ENCODE peak calls at places on chromosome 2, in eight cellular contexts. M is mammary epithelial cell, U is cardiac fibroblast, Z is HFFc6, Y is fibroblast of pulmonary artery, I is nephron progenitor cell, L is D721Med, A is BE2C. P is an unnamed sample.

GRCh38 chr2:196279496-196279895 is 108.1 kb upstream of the STK17B start:
- DNase-seq in Y (no peak), Z (peak), L (no peak), A (no peak), I (no peak), U (peak), M (no peak), P (no peak)

GRCh38 chr2:26399781-26400376 is 1.8 kb upstream of the DRC1 start:
- DNase-seq in I (no peak), M (no peak), L (no peak), A (no peak), Y (no peak), Z (no peak), U (no peak), P (no peak)

GRCh38 chr2:99085400-99085799 is 56.1 kb upstream of the C2orf15 start:
- DNase-seq in Z (no peak), U (peak), Y (peak), M (peak), L (no peak), A (no peak), I (peak), P (no peak)

GRCh38 chr2:41990688-41991087 is 57.1 kb upstream of the PKDCC start:
- DNase-seq in U (peak), L (no peak), A (no peak), Z (no peak), M (no peak), Y (peak), I (no peak), P (no peak)

GRCh38 chr2:54958717-54959371 is 91.4 kb downstream of the RTN4 start:
- DNase-seq in M (no peak), U (no peak), Z (no peak), Y (no peak), I (no peak), A (no peak), L (no peak), P (no peak)

GRCh38 chr2:101704046-101704466 is 6.5 kb downstream of the MAP4K4 start:
- DNase-seq in U (peak), M (peak), Z (peak), I (no peak), Y (peak), A (no peak), L (no peak), P (no peak)

GRCh38 chr2:110101911-110102774 is 13.5 kb downstream of the MALL start:
- DNase-seq in I (no peak), A (no peak), U (peak), Y (no peak), Z (no peak), L (no peak), M (peak), P (no peak)

GRCh38 chr2:112916145-112916571 is 5.2 kb downstream of the IL37 start:
- DNase-seq in I (no peak), Z (no peak), U (no peak), A (no peak), Y (no peak), M (no peak), L (no peak), P (no peak)

GRCh38 chr2:63050186-63050915 is at the start of gene OTX1:
- DNase-seq in L (peak), Z (peak), A (no peak), Y (peak), I (peak), M (peak), U (peak), P (no peak)

GRCh38 chr2:133836220-133836619 is 268.0 kb upstream of the NCKAP5 start:
- DNase-seq in M (no peak), Z (no peak), I (no peak), A (no peak), L (no peak), U (no peak), Y (no peak), P (no peak)

GRCh38 chr2:186713664-186714063 is 19.8 kb downstream of the FAM171B start:
- DNase-seq in U (peak), I (no peak), M (no peak), Y (peak), Z (no peak), A (no peak), L (no peak), P (no peak)

GRCh38 chr2:144459937-144460336 is 60.0 kb downstream of the ZEB2 start:
- DNase-seq in I (no peak), Y (peak), U (peak), Z (peak), M (no peak), A (no peak), L (no peak), P (no peak)

GRCh38 chr2:215514516-215514915 is 78.6 kb upstream of the FN1 start:
- DNase-seq in A (no peak), L (no peak), Y (no peak), Z (no peak), M (no peak), U (no peak), I (no peak), P (no peak)

GRCh38 chr2:25592766-25593292 is 80.5 kb downstream of the DTNB start:
- DNase-seq in I (no peak), Y (no peak), M (no peak), U (no peak), Z (no peak), L (no peak), A (no peak), P (no peak)

GRCh38 chr2:233387667-233388528 is 33.6 kb downstream of the DGKD start:
- DNase-seq in L (no peak), Y (peak), I (no peak), M (no peak), Z (peak), U (peak), A (peak), P (peak)

GRCh38 chr2:240983996-240984498 is 14.4 kb upstream of the SNED1 start:
- DNase-seq in Y (no peak), L (no peak), U (no peak), I (peak), A (peak), M (no peak), Z (no peak), P (peak)

GRCh38 chr2:240362216-240362755 is 73.2 kb upstream of the GPC1 start:
- DNase-seq in Z (no peak), L (no peak), Y (no peak), U (no peak), A (no peak), I (no peak), M (no peak), P (peak)

GRCh38 chr2:234770081-234770506 is 181.7 kb upstream of the SH3BP4 start:
- DNase-seq in U (no peak), A (peak), L (no peak), Y (peak), M (no peak), Z (no peak), I (no peak), P (no peak)

GRCh38 chr2:28606986-28607441 is 111.2 kb downstream of the PLB1 start:
- DNase-seq in L (no peak), Y (peak), A (no peak), M (no peak), Z (no peak), I (peak), U (no peak), P (peak)

GRCh38 chr2:241412144-241412543 is 56.1 kb downstream of the FARP2 start:
- DNase-seq in I (no peak), U (peak), Y (peak), A (no peak), M (no peak), L (no peak), Z (peak), P (no peak)

GRCh38 chr2:23280401-23280800 is 104.6 kb upstream of the KLHL29 start:
- DNase-seq in A (no peak), M (peak), I (no peak), Z (no peak), L (no peak), U (no peak), Y (no peak), P (no peak)

GRCh38 chr2:42132966-42133641 is 36.0 kb upstream of the EML4 start:
- DNase-seq in I (peak), U (peak), Z (peak), M (peak), L (no peak), Y (peak), A (peak), P (no peak)

GRCh38 chr2:134462791-134463725 is 209.2 kb downstream of the MGAT5 start:
- DNase-seq in Z (no peak), I (no peak), L (no peak), A (no peak), U (no peak), M (no peak), Y (no peak), P (no peak)

GRCh38 chr2:69227717-69228116 is 159.3 kb downstream of the GFPT1 start:
- DNase-seq in U (no peak), Y (no peak), A (no peak), Z (no peak), I (no peak), L (no peak), M (peak), P (no peak)

GRCh38 chr2:222919841-222920609 is 59.2 kb downstream of the ACSL3 start:
- DNase-seq in Y (peak), L (no peak), I (no peak), Z (peak), M (peak), U (peak), A (no peak), P (no peak)

GRCh38 chr2:57450170-57450569 is 596.4 kb upstream of the VRK2 start:
- DNase-seq in Y (no peak), A (no peak), L (no peak), I (no peak), M (no peak), Z (no peak), U (no peak), P (no peak)

GRCh38 chr2:161676902-161677496 is 52.8 kb downstream of the SLC4A10 start:
- DNase-seq in M (no peak), I (no peak), Z (no peak), Y (no peak), U (no peak), A (no peak), L (no peak), P (no peak)

GRCh38 chr2:135756692-135757091 is 15.0 kb downstream of the UBXN4 start:
- DNase-seq in Y (no peak), M (no peak), Z (no peak), I (no peak), L (no peak), A (no peak), U (no peak), P (no peak)

GRCh38 chr2:192286093-192286701 is 91.5 kb upstream of the TMEFF2 start:
- DNase-seq in U (peak), A (peak), Y (peak), M (peak), Z (peak), L (no peak), I (no peak), P (no peak)

GRCh38 chr2:172080641-172081230 is 4.6 kb upstream of the DLX1 start:
- DNase-seq in L (no peak), I (no peak), Y (no peak), U (no peak), M (no peak), Z (no peak), A (no peak), P (no peak)

GRCh38 chr2:30923575-30923974 is 116.3 kb upstream of the CAPN13 start:
- DNase-seq in I (no peak), L (no peak), M (no peak), Y (no peak), Z (no peak), U (no peak), A (no peak), P (peak)

GRCh38 chr2:200901459-200902072 is 12.4 kb downstream of the NIF3L1 start:
- DNase-seq in A (peak), L (peak), U (peak), Y (peak), I (peak), Z (peak), M (peak), P (no peak)

GRCh38 chr2:218865999-218866398 is 6.4 kb downstream of the WNT6 start:
- DNase-seq in U (no peak), Y (no peak), M (no peak), I (no peak), L (no peak), A (no peak), Z (no peak), P (peak)

DNA sequence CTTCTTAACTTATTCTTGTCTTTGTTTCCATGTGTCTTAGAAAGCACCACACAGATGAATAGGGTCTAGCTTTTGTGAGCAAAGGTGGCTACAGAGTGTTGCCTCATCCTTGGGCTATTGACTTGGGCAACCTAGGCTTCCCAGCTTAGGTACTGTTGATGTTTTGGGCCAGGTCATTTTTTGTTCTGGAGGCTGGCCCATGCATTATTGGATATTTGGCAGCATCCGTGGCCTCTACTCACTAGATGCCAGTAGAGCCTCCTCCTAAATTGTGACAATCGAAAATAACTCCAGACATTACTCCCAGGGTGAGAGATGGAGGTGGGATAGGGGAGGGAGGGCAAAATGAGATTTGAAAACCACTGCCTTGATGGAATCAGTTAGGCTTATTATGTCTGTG is 127.3 kb upstream of the EPC2 start:
- DNase-seq in A (no peak), Z (no peak), Y (no peak), L (no peak), I (no peak), U (no peak), M (no peak), P (no peak)
- TF ChIP-seq CTCF in A (no peak), Z (no peak), Y (no peak), L (no peak), I (no peak), U (no peak), M (no peak), P (no peak)

DNA sequence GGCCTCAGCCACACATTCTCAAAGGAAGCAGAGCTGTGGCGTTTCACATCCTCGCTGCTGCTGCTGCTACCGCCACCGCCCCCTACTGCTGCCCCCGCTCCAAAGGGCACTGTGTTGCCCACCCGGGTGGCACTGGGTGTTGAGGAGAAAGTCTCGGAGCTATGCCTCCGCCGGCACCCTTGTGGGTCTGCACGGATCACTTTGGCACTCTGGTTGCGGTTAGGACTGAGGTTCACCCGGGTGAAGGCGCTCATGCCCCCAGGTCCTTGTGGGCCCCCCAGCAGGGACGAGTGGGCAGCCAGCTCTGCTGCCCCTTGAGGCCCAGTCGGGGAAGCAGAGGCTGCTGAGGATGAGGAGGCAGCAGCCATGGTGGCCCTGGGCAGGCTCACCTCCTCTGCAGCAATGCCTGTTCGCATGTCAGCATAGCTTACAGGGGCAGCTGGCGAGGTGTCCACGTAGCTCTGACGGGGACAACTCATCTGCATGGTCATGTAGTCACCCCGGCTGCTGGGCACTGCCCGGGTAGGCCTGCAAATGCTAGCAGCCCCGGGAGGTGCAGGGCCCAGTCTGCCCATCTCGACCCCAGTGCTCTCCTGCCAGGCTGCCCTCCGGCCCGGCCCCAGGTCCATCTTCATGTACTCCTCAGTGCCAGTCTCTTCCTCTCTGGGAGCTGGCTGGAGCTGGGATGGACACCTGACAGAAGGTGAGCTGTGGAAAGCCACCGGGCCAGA is 4.2 kb downstream of the IRS1 start:
- DNase-seq in L (no peak), Y (no peak), M (peak), Z (peak), I (peak), A (no peak), U (peak), P (no peak)
- TF ChIP-seq CTCF in L (no peak), Y (peak), M (peak), Z (peak), I (no peak), A (no peak), U (peak), P (peak)

DNA sequence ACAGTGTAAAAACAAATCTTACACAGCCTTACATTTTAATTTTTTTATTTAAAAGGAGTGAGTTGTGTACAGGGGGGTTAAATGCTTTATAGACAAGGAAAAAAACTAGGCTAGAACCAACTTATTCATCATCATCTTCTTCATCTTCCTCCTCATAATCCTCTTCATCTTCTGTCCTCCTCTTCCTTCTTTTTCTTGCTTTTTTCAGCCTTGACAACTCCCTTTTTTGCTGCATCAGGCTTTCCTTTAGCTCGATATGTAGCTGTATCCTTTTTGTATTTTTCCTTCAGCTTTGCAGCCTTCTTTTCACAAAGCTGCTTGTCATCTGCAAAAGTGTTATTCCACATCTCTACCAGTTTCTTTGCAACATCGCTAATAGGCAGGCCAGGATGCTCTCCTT is 113.6 kb upstream of the SP5 start:
- DNase-seq in M (no peak), I (no peak), A (no peak), Y (no peak), U (no peak), Z (no peak), L (no peak), P (no peak)
- TF ChIP-seq CTCF in M (no peak), I (no peak), A (no peak), Y (no peak), U (no peak), Z (no peak), L (no peak), P (no peak)

GRCh38 chr2:9105601-9106337 is 100.8 kb upstream of the ASAP2 start:
- DNase-seq in I (no peak), Z (no peak), Y (no peak), L (no peak), A (no peak), U (no peak), M (no peak), P (no peak)

GRCh38 chr2:9103663-9104277 is 100.3 kb upstream of the MBOAT2 start:
- DNase-seq in M (peak), Y (no peak), U (no peak), I (no peak), A (no peak), L (no peak), Z (no peak), P (no peak)

GRCh38 chr2:9101763-9102425 is 98.4 kb upstream of the MBOAT2 start:
- DNase-seq in M (no peak), U (no peak), Z (no peak), L (no peak), A (no peak), I (no peak), Y (no peak), P (no peak)

GRCh38 chr2:9100080-9100876 is 96.8 kb upstream of the MBOAT2 start:
- DNase-seq in U (no peak), L (no peak), M (no peak), Z (no peak), Y (no peak), I (no peak), A (no peak), P (no peak)

GRCh38 chr2:9102861-9103662 is 99.6 kb upstream of the MBOAT2 start:
- DNase-seq in L (no peak), U (no peak), I (no peak), A (no peak), Y (no peak), M (peak), Z (no peak), P (no peak)
- TF ChIP-seq CTCF in L (no peak), U (no peak), I (no peak), A (no peak), Y (no peak), M (no peak), Z (no peak), P (peak)

DNA sequence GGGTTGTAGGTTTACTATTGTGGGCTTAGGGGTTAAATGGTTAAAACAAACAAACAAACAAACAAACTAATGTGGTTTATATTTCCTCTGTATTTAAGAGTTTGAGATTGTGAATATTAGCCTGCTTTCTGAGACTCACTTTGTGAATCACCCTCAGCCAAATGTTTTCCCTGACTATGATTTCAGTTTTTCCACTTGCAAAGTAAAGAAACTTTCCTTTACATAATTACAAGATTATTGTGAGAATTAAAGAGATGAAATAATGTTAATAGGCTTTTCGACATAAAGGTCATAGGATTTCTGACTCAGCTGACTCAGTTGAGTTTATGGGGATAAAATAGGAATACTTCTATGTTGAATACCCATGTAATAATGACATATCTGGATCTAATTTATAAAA is 2.9 kb downstream of the GULP1 start:
- DNase-seq in L (no peak), M (no peak), Z (no peak), I (no peak), U (peak), Y (no peak), A (no peak), P (no peak)
- TF ChIP-seq CTCF in L (no peak), M (no peak), Z (no peak), I (no peak), U (no peak), Y (no peak), A (no peak), P (no peak)

GRCh38 chr2:155377931-155378444 is 679.5 kb downstream of the KCNJ3 start:
- DNase-seq in Y (peak), M (peak), I (no peak), L (no peak), A (no peak), U (peak), Z (no peak), P (no peak)

GRCh38 chr2:155377178-155377780 is 678.8 kb downstream of the KCNJ3 start:
- DNase-seq in Z (peak), L (no peak), M (peak), U (peak), Y (peak), A (no peak), I (no peak), P (no peak)

GRCh38 chr2:155368934-155369333 is 670.4 kb downstream of the KCNJ3 start:
- DNase-seq in M (peak), Y (peak), U (peak), I (no peak), A (no peak), Z (peak), L (no peak), P (no peak)

DNA sequence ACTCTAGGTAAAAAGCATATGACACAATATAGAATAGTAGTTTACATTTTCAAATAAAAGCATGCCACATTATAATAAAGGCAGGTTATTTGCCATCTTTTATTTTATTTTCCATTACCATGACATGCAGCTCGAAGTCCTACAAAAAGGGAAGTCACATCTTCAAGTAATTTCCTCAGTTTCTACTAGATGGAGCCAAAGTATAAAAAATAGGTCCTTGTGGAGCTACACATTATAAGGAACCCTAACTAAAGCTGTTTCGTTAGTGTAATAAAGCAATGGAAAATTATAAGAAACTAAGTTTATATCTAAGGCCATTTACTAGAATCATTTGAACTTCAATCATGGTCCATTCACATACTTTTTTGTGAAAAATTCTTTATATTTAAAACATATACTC is 674.5 kb downstream of the KCNJ3 start:
- DNase-seq in I (no peak), M (peak), U (peak), Z (no peak), A (no peak), Y (peak), L (no peak), P (no peak)
- TF ChIP-seq CTCF in I (peak), M (peak), U (peak), Z (peak), A (peak), Y (peak), L (peak), P (peak)

GRCh38 chr2:12584337-12584736 is 132.4 kb upstream of the TRIB2 start:
- DNase-seq in M (no peak), Z (no peak), U (no peak), I (no peak), A (peak), Y (no peak), L (no peak), P (no peak)
- TF ChIP-seq CTCF in M (no peak), Z (no peak), U (no peak), I (no peak), A (no peak), Y (no peak), L (no peak), P (no peak)